ENCODE peak calls at places on chromosomes 5 and 9, in ten cellular contexts. N is fibroblast of mammary gland, Y is RWPE1, T is vagina, A is choroid plexus epithelial cell, C is AG04449, H is RWPE2, G is IMR-90, B is cardiac fibroblast, E is foreskin fibroblast. F is an unnamed sample.

GRCh38 chr9:4985376-4986266 is 549 bp downstream of the JAK2 start:
- DNase-seq in N (peak), Y (no peak), T (no peak), A (peak), C (no peak), H (no peak), G (peak), B (peak), E (no peak), F (peak)

GRCh38 chr9:111610149-111610548 is 10.7 kb upstream of the PTGR1 start:
- DNase-seq in N (no peak), Y (no peak), T (no peak), A (no peak), C (no peak), H (no peak), G (no peak), B (no peak), E (no peak), F (no peak)

GRCh38 chr9:29556317-29556716 is 1983.0 kb upstream of the C9orf72 start:
- DNase-seq in N (peak), Y (peak), T (no peak), A (peak), C (no peak), H (no peak), G (no peak), B (peak), E (peak), F (no peak)

GRCh38 chr5:175696139-175696854 is 38.4 kb downstream of the HRH2 start:
- DNase-seq in N (no peak), Y (no peak), T (no peak), A (peak), C (no peak), H (peak), G (no peak), B (no peak), E (no peak), F (peak)

GRCh38 chr9:14511452-14511851 is 181.8 kb downstream of the ZDHHC21 start:
- DNase-seq in N (peak), Y (peak), T (no peak), A (peak), C (no peak), H (no peak), G (no peak), B (peak), E (no peak), F (no peak)

GRCh38 chr5:73783823-73784222 is 157.8 kb downstream of the ARHGEF28 start:
- DNase-seq in N (peak), Y (no peak), T (no peak), A (peak), C (no peak), H (no peak), G (peak), B (peak), E (no peak), F (no peak)

GRCh38 chr5:180233729-180234128 is 24.7 kb upstream of the RASGEF1C start:
- DNase-seq in N (no peak), Y (no peak), T (no peak), A (no peak), C (no peak), H (no peak), G (no peak), B (no peak), E (no peak), F (no peak)

GRCh38 chr9:81112638-81113037 is 576.7 kb downstream of the TLE1 start:
- DNase-seq in N (no peak), Y (no peak), T (no peak), A (no peak), C (no peak), H (no peak), G (no peak), B (no peak), E (no peak), F (no peak)

GRCh38 chr5:1405539-1406530 is 39.4 kb downstream of the SLC6A3 start:
- DNase-seq in N (no peak), Y (no peak), T (no peak), A (no peak), C (no peak), H (peak), G (no peak), B (no peak), E (no peak), F (no peak)

GRCh38 chr9:76181020-76181641 is 213.1 kb downstream of the RFK start:
- DNase-seq in N (peak), Y (peak), T (no peak), A (peak), C (peak), H (no peak), G (peak), B (peak), E (peak), F (no peak)

GRCh38 chr5:57334475-57334874 is 148.1 kb downstream of the ACTBL2 start:
- DNase-seq in N (no peak), Y (no peak), T (no peak), A (no peak), C (no peak), H (no peak), G (peak), B (no peak), E (peak), F (no peak)

GRCh38 chr5:56112526-56113121 is 117.9 kb upstream of the IL6ST start:
- DNase-seq in N (peak), Y (peak), T (no peak), A (peak), C (no peak), H (peak), G (peak), B (no peak), E (peak), F (no peak)

GRCh38 chr5:132420706-132421272 is 51.3 kb downstream of the SLC22A5 start:
- DNase-seq in N (no peak), Y (no peak), T (peak), A (no peak), C (no peak), H (no peak), G (no peak), B (peak), E (no peak), F (no peak)

GRCh38 chr5:55538621-55539020 is 3.9 kb upstream of the PLPP1 start:
- DNase-seq in N (no peak), Y (no peak), T (no peak), A (peak), C (no peak), H (no peak), G (no peak), B (no peak), E (no peak), F (no peak)

GRCh38 chr5:31861601-31862000 is 222.7 kb downstream of the PDZD2 start:
- DNase-seq in N (no peak), Y (no peak), T (no peak), A (no peak), C (no peak), H (no peak), G (no peak), B (no peak), E (no peak), F (no peak)

GRCh38 chr5:7961540-7961939 is 92.6 kb downstream of the MTRR start:
- DNase-seq in N (no peak), Y (no peak), T (no peak), A (no peak), C (no peak), H (no peak), G (no peak), B (no peak), E (no peak), F (no peak)

GRCh38 chr9:137227057-137227852 is at the start of gene RNF224:
- DNase-seq in N (peak), Y (peak), T (no peak), A (peak), C (no peak), H (peak), G (peak), B (peak), E (peak), F (peak)

GRCh38 chr9:133635098-133635497 is 1.1 kb upstream of the DBH start:
- DNase-seq in N (no peak), Y (no peak), T (no peak), A (no peak), C (no peak), H (no peak), G (no peak), B (no peak), E (no peak), F (no peak)

GRCh38 chr9:134712922-134713321 is 71.3 kb downstream of the COL5A1 start:
- DNase-seq in N (no peak), Y (no peak), T (no peak), A (peak), C (no peak), H (no peak), G (no peak), B (no peak), E (no peak), F (no peak)

GRCh38 chr9:104971521-104971920 is 43.6 kb upstream of the ABCA1 start:
- DNase-seq in N (no peak), Y (no peak), T (no peak), A (no peak), C (no peak), H (no peak), G (no peak), B (no peak), E (no peak), F (no peak)

GRCh38 chr9:1046639-1047604 is 3.2 kb upstream of the DMRT2 start:
- DNase-seq in N (no peak), Y (no peak), T (no peak), A (no peak), C (no peak), H (no peak), G (no peak), B (no peak), E (no peak), F (peak)

GRCh38 chr9:20740929-20741582 is 57.0 kb downstream of the FOCAD start:
- DNase-seq in N (no peak), Y (no peak), T (no peak), A (no peak), C (no peak), H (no peak), G (no peak), B (no peak), E (no peak), F (no peak)

GRCh38 chr5:111494350-111494999 is 17.9 kb downstream of the STARD4 start:
- DNase-seq in N (peak), Y (peak), T (no peak), A (peak), C (no peak), H (no peak), G (peak), B (no peak), E (no peak), F (no peak)

GRCh38 chr9:97419315-97419867 is 7.5 kb downstream of the TDRD7 start:
- DNase-seq in N (peak), Y (peak), T (no peak), A (peak), C (no peak), H (no peak), G (peak), B (peak), E (peak), F (no peak)

GRCh38 chr9:100160021-100160420 is 61.0 kb downstream of the INVS start:
- DNase-seq in N (no peak), Y (no peak), T (no peak), A (peak), C (no peak), H (no peak), G (no peak), B (no peak), E (no peak), F (no peak)

GRCh38 chr9:132538071-132538470 is 44.3 kb upstream of the BARHL1 start:
- DNase-seq in N (no peak), Y (no peak), T (no peak), A (no peak), C (no peak), H (no peak), G (no peak), B (no peak), E (no peak), F (no peak)

GRCh38 chr5:176438959-176439757 is 9.0 kb upstream of the FAF2 start:
- DNase-seq in N (peak), Y (no peak), T (no peak), A (peak), C (peak), H (no peak), G (peak), B (peak), E (peak), F (no peak)

GRCh38 chr5:66829826-66830225 is 233.6 kb downstream of the MAST4 start:
- DNase-seq in N (peak), Y (peak), T (no peak), A (peak), C (no peak), H (no peak), G (peak), B (peak), E (peak), F (no peak)

GRCh38 chr5:33781286-33781685 is 110.5 kb downstream of the ADAMTS12 start:
- DNase-seq in N (peak), Y (no peak), T (no peak), A (peak), C (no peak), H (no peak), G (peak), B (peak), E (peak), F (no peak)

GRCh38 chr5:128426090-128426534 is 111.9 kb downstream of the FBN2 start:
- DNase-seq in N (no peak), Y (no peak), T (no peak), A (peak), C (no peak), H (no peak), G (no peak), B (no peak), E (no peak), F (no peak)

GRCh38 chr5:101605700-101606099 is 690.4 kb downstream of the SLCO4C1 start:
- DNase-seq in N (no peak), Y (no peak), T (no peak), A (no peak), C (no peak), H (no peak), G (no peak), B (no peak), E (no peak), F (no peak)

GRCh38 chr5:110288766-110289165 is 437.7 kb downstream of the TMEM232 start:
- DNase-seq in N (peak), Y (no peak), T (no peak), A (peak), C (peak), H (no peak), G (no peak), B (peak), E (peak), F (no peak)

GRCh38 chr5:58450811-58451629 is 8.9 kb downstream of the PLK2 start:
- DNase-seq in N (no peak), Y (no peak), T (no peak), A (no peak), C (no peak), H (no peak), G (peak), B (peak), E (no peak), F (no peak)

GRCh38 chr5:374631-375335 is 53.3 kb downstream of the AHRR start:
- DNase-seq in N (no peak), Y (no peak), T (peak), A (no peak), C (no peak), H (peak), G (no peak), B (no peak), E (no peak), F (no peak)

GRCh38 chr9:22005700-22006605 is 3.2 kb downstream of the CDKN2B start:
- DNase-seq in N (no peak), Y (no peak), T (no peak), A (peak), C (no peak), H (no peak), G (peak), B (no peak), E (no peak), F (peak)
- TF ChIP-seq CTCF in N (no peak), Y (no peak), T (no peak), A (peak), C (no peak), H (no peak), G (no peak), B (no peak), E (no peak), F (no peak)

GRCh38 chr5:135999396-136000139 is 29.2 kb upstream of the TGFBI start:
- DNase-seq in N (peak), Y (no peak), T (no peak), A (peak), C (no peak), H (no peak), G (peak), B (peak), E (peak), F (no peak)

GRCh38 chr5:135998889-135999288 is 29.9 kb upstream of the TGFBI start:
- DNase-seq in N (no peak), Y (no peak), T (no peak), A (no peak), C (no peak), H (no peak), G (no peak), B (no peak), E (no peak), F (no peak)

GRCh38 chr5:136000937-136001336 is 27.9 kb upstream of the TGFBI start:
- DNase-seq in N (no peak), Y (no peak), T (no peak), A (no peak), C (no peak), H (no peak), G (no peak), B (no peak), E (no peak), F (no peak)

GRCh38 chr5:136000147-136000546 is 28.6 kb upstream of the TGFBI start:
- DNase-seq in N (no peak), Y (no peak), T (no peak), A (no peak), C (no peak), H (no peak), G (no peak), B (no peak), E (no peak), F (no peak)

DNA sequence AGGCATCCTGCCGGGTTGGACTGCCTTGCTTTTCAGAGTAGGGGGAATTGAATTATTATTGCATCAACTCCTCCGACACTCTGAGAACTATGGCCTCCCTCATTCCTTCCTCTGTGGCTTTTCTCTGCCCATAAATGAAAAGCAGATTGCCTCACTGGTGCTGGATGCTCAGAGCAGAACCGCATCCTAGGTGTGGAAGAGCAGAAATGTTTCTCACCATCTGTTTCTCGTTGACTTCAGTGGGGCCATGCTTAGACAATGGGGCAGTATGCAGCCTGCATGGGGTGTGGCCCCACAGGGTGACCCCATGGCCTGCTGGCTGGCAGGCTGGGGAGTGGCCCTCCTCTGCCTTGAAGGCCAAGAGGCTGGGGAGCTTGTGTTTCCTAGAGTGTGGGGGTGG is 27.3 kb upstream of the TGFBI start:
- DNase-seq in N (peak), Y (no peak), T (no peak), A (peak), C (no peak), H (no peak), G (peak), B (no peak), E (peak), F (no peak)
- TF ChIP-seq CTCF in N (no peak), Y (no peak), T (no peak), A (no peak), C (no peak), H (no peak), G (no peak), B (no peak), E (no peak), F (no peak)

DNA sequence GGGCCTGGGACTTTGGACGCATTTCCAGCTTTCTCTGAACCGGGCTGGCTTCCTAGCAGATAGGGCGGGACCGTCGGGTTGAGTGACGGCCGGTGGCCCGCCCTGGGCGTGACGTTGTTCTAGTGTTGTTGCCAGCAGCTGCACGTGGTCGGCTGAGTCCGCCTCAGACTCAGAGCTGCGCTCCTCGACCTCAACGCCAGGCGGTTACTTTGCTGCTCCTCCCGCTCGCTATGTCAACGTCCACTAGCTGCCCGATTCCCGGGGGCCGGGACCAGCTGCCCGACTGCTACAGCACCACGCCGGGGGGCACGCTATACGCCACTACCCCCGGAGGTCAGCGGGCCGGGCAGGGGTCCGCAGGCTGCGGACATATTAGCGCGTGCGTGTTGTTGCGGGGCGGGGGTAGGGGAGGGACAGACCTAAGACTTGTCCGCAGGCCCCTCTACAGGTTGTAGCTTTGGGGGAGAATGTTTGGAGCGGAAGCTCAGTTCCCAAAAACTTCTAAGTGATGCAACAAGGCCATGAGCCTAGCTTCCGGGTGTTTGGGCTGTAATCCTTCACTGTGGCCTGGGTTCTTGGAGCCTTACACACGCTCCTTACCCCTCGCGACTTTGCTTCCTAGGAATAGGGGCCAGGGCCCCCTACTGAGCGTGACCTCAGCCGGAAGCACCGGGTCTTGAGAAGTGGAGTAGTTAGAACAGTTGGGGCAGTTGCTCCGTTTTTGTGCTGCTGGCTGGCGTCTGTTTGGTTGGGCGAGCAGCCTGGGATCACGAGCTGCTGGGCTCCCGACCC is at the start of gene EIF4EBP3:
- DNase-seq in N (peak), Y (peak), T (peak), A (peak), C (peak), H (peak), G (peak), B (peak), E (peak), F (peak)
- TF ChIP-seq CTCF in N (peak), Y (peak), T (no peak), A (peak), C (peak), H (peak), G (peak), B (peak), E (peak), F (peak)

DNA sequence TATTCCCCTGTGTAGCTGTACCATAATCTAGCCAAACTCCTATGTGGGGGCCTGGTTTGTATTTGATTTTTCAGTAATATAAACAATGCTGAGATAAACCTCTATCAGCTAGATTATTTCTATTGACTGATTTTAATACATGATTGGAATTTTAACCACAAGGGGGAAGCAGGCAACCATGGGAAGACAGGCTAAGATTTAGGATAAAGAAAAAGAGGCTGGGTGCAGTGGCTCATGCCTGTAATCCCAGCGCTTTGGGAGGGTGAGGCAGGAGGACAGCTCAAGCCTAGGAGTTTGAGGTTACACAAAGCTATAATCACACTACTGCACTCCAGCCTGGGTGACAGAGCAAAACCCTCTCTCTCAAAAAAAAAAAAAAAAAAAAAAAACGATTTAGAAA is 18.1 kb upstream of the GPX3 start:
- DNase-seq in N (peak), Y (peak), T (peak), A (peak), C (no peak), H (no peak), G (peak), B (peak), E (peak), F (no peak)
- TF ChIP-seq CTCF in N (peak), Y (peak), T (peak), A (peak), C (peak), H (peak), G (peak), B (peak), E (peak), F (no peak)

GRCh38 chr5:168752012-168752411 is 172.8 kb upstream of the PANK3 start:
- DNase-seq in N (no peak), Y (no peak), T (peak), A (no peak), C (no peak), H (no peak), G (no peak), B (no peak), E (no peak), F (no peak)

GRCh38 chr5:168750926-168751325 is 171.8 kb upstream of the PANK3 start:
- DNase-seq in N (no peak), Y (no peak), T (peak), A (no peak), C (no peak), H (peak), G (no peak), B (no peak), E (no peak), F (no peak)

GRCh38 chr5:168749391-168750100 is 170.4 kb upstream of the PANK3 start:
- DNase-seq in N (no peak), Y (no peak), T (peak), A (no peak), C (no peak), H (peak), G (no peak), B (no peak), E (no peak), F (no peak)

GRCh38 chr5:168746893-168747640 is 167.9 kb upstream of the PANK3 start:
- DNase-seq in N (no peak), Y (no peak), T (peak), A (no peak), C (no peak), H (peak), G (no peak), B (no peak), E (no peak), F (no peak)

GRCh38 chr5:168747987-168748777 is 169.0 kb upstream of the PANK3 start:
- DNase-seq in N (peak), Y (peak), T (peak), A (peak), C (no peak), H (peak), G (no peak), B (peak), E (no peak), F (peak)
- TF ChIP-seq CTCF in N (peak), Y (peak), T (no peak), A (peak), C (peak), H (peak), G (no peak), B (peak), E (peak), F (peak)

F was measured in nephron progenitor cell.